ENCODE peak calls at places on chromosomes 6 and 20, in nine cellular contexts. J is ureter, O is RWPE1, C is left lobe of liver, A is left colon, E is fibroblast of mammary gland, P is GM10248, R is heart left ventricle, T is AG20443. W is an unnamed sample.

GRCh38 chr6:66948106-66948505 is 1241.1 kb upstream of the EYS start:
- DNase-seq in J (no peak), O (no peak), C (no peak), A (no peak), E (no peak), P (no peak), R (no peak), T (no peak), W (no peak)

GRCh38 chr6:138652824-138653223 is 120.7 kb upstream of the CCDC28A start:
- DNase-seq in J (no peak), O (no peak), C (no peak), A (no peak), E (no peak), P (no peak), R (no peak), T (no peak), W (no peak)

GRCh38 chr6:122364084-122364483 is 35.4 kb upstream of the HSF2 start:
- DNase-seq in J (no peak), O (no peak), C (no peak), A (no peak), E (no peak), P (no peak), R (no peak), T (no peak), W (no peak)

GRCh38 chr6:15754035-15754705 is 91.3 kb upstream of the DTNBP1 start:
- DNase-seq in J (no peak), O (no peak), C (no peak), A (no peak), E (peak), P (no peak), R (no peak), T (peak), W (no peak)

GRCh38 chr20:44711237-44711636 is 3.9 kb upstream of the CCN5 start:
- DNase-seq in J (no peak), O (no peak), C (no peak), A (no peak), E (peak), P (no peak), R (peak), T (no peak), W (peak)

GRCh38 chr6:72861935-72862432 is 240.1 kb downstream of the KCNQ5 start:
- DNase-seq in J (no peak), O (peak), C (peak), A (no peak), E (peak), P (peak), R (no peak), T (peak), W (no peak)

GRCh38 chr20:32589769-32590168 is 4.6 kb upstream of the NOL4L start:
- DNase-seq in J (no peak), O (no peak), C (no peak), A (no peak), E (no peak), P (no peak), R (no peak), T (no peak), W (no peak)

GRCh38 chr6:1396952-1397868 is 7.8 kb downstream of the FOXF2 start:
- DNase-seq in J (peak), O (peak), C (peak), A (peak), E (peak), P (peak), R (peak), T (peak), W (peak)

GRCh38 chr6:7108964-7109836 is 1.4 kb downstream of the RREB1 start:
- DNase-seq in J (peak), O (peak), C (peak), A (peak), E (peak), P (peak), R (peak), T (peak), W (peak)

GRCh38 chr20:701401-702129 is 26.0 kb upstream of the SCRT2 start:
- DNase-seq in J (no peak), O (no peak), C (peak), A (no peak), E (no peak), P (no peak), R (no peak), T (no peak), W (no peak)

GRCh38 chr6:104540743-104541142 is 319.0 kb downstream of the HACE1 start:
- DNase-seq in J (no peak), O (no peak), C (no peak), A (no peak), E (peak), P (no peak), R (no peak), T (peak), W (no peak)

GRCh38 chr6:19303381-19303780 is 533.8 kb upstream of the ID4 start:
- DNase-seq in J (no peak), O (no peak), C (no peak), A (no peak), E (peak), P (no peak), R (no peak), T (peak), W (no peak)

GRCh38 chr6:155085582-155086253 is 90.6 kb downstream of the TIAM2 start:
- DNase-seq in J (no peak), O (peak), C (no peak), A (peak), E (peak), P (no peak), R (no peak), T (no peak), W (no peak)

GRCh38 chr6:87074051-87074711 is 20.7 kb downstream of the CGA start:
- DNase-seq in J (no peak), O (no peak), C (no peak), A (peak), E (no peak), P (no peak), R (no peak), T (no peak), W (no peak)

GRCh38 chr6:167786859-167787675 is 39.6 kb upstream of the AFDN start:
- DNase-seq in J (no peak), O (no peak), C (no peak), A (no peak), E (no peak), P (no peak), R (no peak), T (no peak), W (peak)

GRCh38 chr6:105815657-105816555 is 270.2 kb upstream of the PRDM1 start:
- DNase-seq in J (no peak), O (no peak), C (no peak), A (no peak), E (no peak), P (no peak), R (no peak), T (no peak), W (no peak)

GRCh38 chr20:17287998-17288397 is 61.2 kb downstream of the PCSK2 start:
- DNase-seq in J (no peak), O (no peak), C (no peak), A (no peak), E (no peak), P (no peak), R (no peak), T (no peak), W (no peak)

GRCh38 chr6:105989178-105989577 is 97.0 kb upstream of the PRDM1 start:
- DNase-seq in J (no peak), O (no peak), C (no peak), A (no peak), E (no peak), P (no peak), R (no peak), T (no peak), W (no peak)

GRCh38 chr6:25397406-25397805 is 118.2 kb downstream of the CARMIL1 start:
- DNase-seq in J (no peak), O (no peak), C (no peak), A (no peak), E (no peak), P (no peak), R (no peak), T (no peak), W (no peak)

GRCh38 chr20:62768815-62769287 is 27.4 kb upstream of the MRGBP start:
- DNase-seq in J (no peak), O (peak), C (no peak), A (no peak), E (no peak), P (no peak), R (no peak), T (peak), W (no peak)

GRCh38 chr20:44615876-44616603 is 33.7 kb downstream of the PKIG start:
- DNase-seq in J (no peak), O (no peak), C (no peak), A (no peak), E (no peak), P (no peak), R (no peak), T (no peak), W (no peak)

GRCh38 chr6:14275493-14275851 is 157.9 kb downstream of the CD83 start:
- DNase-seq in J (peak), O (no peak), C (no peak), A (no peak), E (no peak), P (no peak), R (peak), T (peak), W (no peak)

GRCh38 chr6:43838276-43839036 is 68.4 kb downstream of the VEGFA start:
- DNase-seq in J (no peak), O (peak), C (peak), A (no peak), E (peak), P (peak), R (peak), T (peak), W (peak)

GRCh38 chr6:45548657-45549515 is 171.2 kb upstream of the SUPT3H start:
- DNase-seq in J (no peak), O (no peak), C (peak), A (no peak), E (no peak), P (peak), R (no peak), T (no peak), W (no peak)

GRCh38 chr6:148340586-148341297 is 1.9 kb upstream of the SASH1 start:
- DNase-seq in J (no peak), O (no peak), C (no peak), A (no peak), E (no peak), P (no peak), R (no peak), T (no peak), W (no peak)

GRCh38 chr6:132364249-132364648 is 37.0 kb downstream of the MOXD1 start:
- DNase-seq in J (no peak), O (no peak), C (no peak), A (no peak), E (no peak), P (no peak), R (no peak), T (no peak), W (no peak)

GRCh38 chr6:31299947-31300346 is 28.1 kb upstream of the HLA-C start:
- DNase-seq in J (no peak), O (no peak), C (no peak), A (no peak), E (no peak), P (no peak), R (no peak), T (no peak), W (no peak)

GRCh38 chr6:38212579-38212978 is 393.1 kb downstream of the ZFAND3 start:
- DNase-seq in J (no peak), O (no peak), C (no peak), A (no peak), E (no peak), P (no peak), R (peak), T (no peak), W (no peak)

GRCh38 chr6:110876170-110876773 is 1.7 kb downstream of the AMD1 start:
- DNase-seq in J (peak), O (peak), C (peak), A (peak), E (peak), P (peak), R (peak), T (peak), W (peak)

GRCh38 chr6:5084192-5084786 is 852 bp upstream of the PPP1R3G start:
- DNase-seq in J (peak), O (no peak), C (peak), A (peak), E (peak), P (peak), R (peak), T (peak), W (no peak)